ENCODE peak calls at places on chromosomes 11 and 22, in five cellular contexts. One of them, this sample, is unnamed.

GRCh38 chr11:110837535-110838127 is 125.4 kb upstream of the ARHGAP20 start:
- DNase-seq in CD4-positive, alpha-beta T cell: no peak
- DNase-seq in KBM-7: no peak
- DNase-seq in anterior cingulate cortex: no peak
- DNase-seq in skeletal muscle cell: no peak
- DNase-seq in this sample: no peak

GRCh38 chr11:9344046-9344680 is 29.8 kb upstream of the TMEM41B start:
- DNase-seq in CD4-positive, alpha-beta T cell: no peak
- DNase-seq in KBM-7: no peak
- DNase-seq in anterior cingulate cortex: no peak
- DNase-seq in skeletal muscle cell: no peak
- DNase-seq in this sample: no peak

GRCh38 chr11:11403763-11404725 is 51.0 kb upstream of the CSNK2A3 start:
- DNase-seq in CD4-positive, alpha-beta T cell: no peak
- DNase-seq in KBM-7: no peak
- DNase-seq in anterior cingulate cortex: no peak
- DNase-seq in skeletal muscle cell: no peak
- DNase-seq in this sample: no peak

GRCh38 chr22:38831166-38831945 is 12.5 kb downstream of the NPTXR start:
- DNase-seq in CD4-positive, alpha-beta T cell: no peak
- DNase-seq in KBM-7: peak
- DNase-seq in anterior cingulate cortex: no peak
- DNase-seq in skeletal muscle cell: peak
- DNase-seq in this sample: no peak

GRCh38 chr11:22778642-22779041 is 51.0 kb downstream of the SVIP start:
- DNase-seq in CD4-positive, alpha-beta T cell: no peak
- DNase-seq in KBM-7: peak
- DNase-seq in anterior cingulate cortex: no peak
- DNase-seq in skeletal muscle cell: no peak
- DNase-seq in this sample: no peak

GRCh38 chr22:32801436-32802290 is at the start of gene TIMP3:
- DNase-seq in CD4-positive, alpha-beta T cell: no peak
- DNase-seq in KBM-7: peak
- DNase-seq in anterior cingulate cortex: peak
- DNase-seq in skeletal muscle cell: no peak
- DNase-seq in this sample: no peak

GRCh38 chr22:49094858-49095257 is 732.8 kb downstream of the BRD1 start:
- DNase-seq in CD4-positive, alpha-beta T cell: no peak
- DNase-seq in KBM-7: no peak
- DNase-seq in anterior cingulate cortex: no peak
- DNase-seq in skeletal muscle cell: no peak
- DNase-seq in this sample: no peak

GRCh38 chr11:112307617-112308016 is 47.0 kb upstream of the PLET1 start:
- DNase-seq in CD4-positive, alpha-beta T cell: no peak
- DNase-seq in KBM-7: no peak
- DNase-seq in anterior cingulate cortex: no peak
- DNase-seq in skeletal muscle cell: no peak
- DNase-seq in this sample: no peak

GRCh38 chr11:123011510-123011909 is 29.9 kb upstream of the BSX start:
- DNase-seq in CD4-positive, alpha-beta T cell: no peak
- DNase-seq in KBM-7: no peak
- DNase-seq in anterior cingulate cortex: no peak
- DNase-seq in skeletal muscle cell: no peak
- DNase-seq in this sample: no peak

GRCh38 chr11:128695539-128696221 is 1.8 kb downstream of the FLI1 start:
- DNase-seq in CD4-positive, alpha-beta T cell: no peak
- DNase-seq in KBM-7: peak
- DNase-seq in anterior cingulate cortex: no peak
- DNase-seq in skeletal muscle cell: no peak
- DNase-seq in this sample: peak

GRCh38 chr11:123206671-123207421 is 11.8 kb upstream of the CLMP start:
- DNase-seq in CD4-positive, alpha-beta T cell: no peak
- DNase-seq in KBM-7: no peak
- DNase-seq in anterior cingulate cortex: no peak
- DNase-seq in skeletal muscle cell: no peak
- DNase-seq in this sample: no peak

This sample was measured in SIG-M5.